ENCODE peak calls at places on chromosomes 1 and 21, in nine cellular contexts. S, N, F, D, O, G, Z, Q and M are unnamed samples.

GRCh38 chr1:180169641-180170155 is 15.0 kb downstream of the QSOX1 start:
- DNase-seq in Q (no peak), N (no peak), O (no peak), S (no peak), G (no peak), F (no peak), D (no peak), Z (no peak), M (no peak)

GRCh38 chr1:46191033-46191701 is 7.1 kb downstream of the POMGNT1 start:
- DNase-seq in S (no peak), Z (no peak), G (no peak), N (no peak), Q (no peak), D (no peak), F (no peak), O (no peak), M (no peak)

GRCh38 chr1:206635983-206636354 is 633 bp downstream of the DYRK3 start:
- DNase-seq in S (no peak), G (no peak), D (no peak), O (no peak), Q (no peak), Z (no peak), F (no peak), N (peak; percentile 30), M (no peak)

GRCh38 chr21:44989943-44990780 is 50.3 kb downstream of the SLX9 start:
- DNase-seq in S (no peak), F (no peak), Z (no peak), D (no peak), Q (no peak), O (no peak), G (no peak), N (no peak), M (no peak)

GRCh38 chr1:168379110-168379860 is 98.6 kb downstream of the TBX19 start:
- DNase-seq in Z (no peak), N (no peak), S (no peak), Q (no peak), F (no peak), O (no peak), D (no peak), G (peak; percentile 25), M (no peak)

GRCh38 chr1:241985787-241986186 is 13.1 kb downstream of the MAP1LC3C start:
- DNase-seq in D (peak; percentile 63), Q (no peak), F (peak; percentile 62), S (no peak), G (peak; percentile 45), Z (peak; percentile 0), N (peak; percentile 41), O (no peak), M (no peak)

GRCh38 chr1:44894591-44894990 is 51.5 kb upstream of the PTCH2 start:
- DNase-seq in S (no peak), Q (peak; percentile 61), G (peak; percentile 46), F (no peak), O (no peak), N (peak; percentile 74), D (no peak), Z (no peak), M (no peak)

GRCh38 chr1:193111641-193112090 is 6.5 kb upstream of the GLRX2 start:
- DNase-seq in N (peak; percentile 77), F (no peak), D (no peak), G (peak; percentile 91), S (no peak), Q (peak; percentile 36), Z (no peak), O (no peak), M (no peak)

GRCh38 chr1:89311757-89312156 is 39.1 kb upstream of the GBP5 start:
- DNase-seq in O (no peak), D (no peak), S (no peak), G (peak; percentile 18), N (no peak), F (no peak), Z (no peak), Q (no peak), M (no peak)

GRCh38 chr1:58858344-58858673 is 74.5 kb upstream of the JUN start:
- DNase-seq in O (peak; percentile 13), D (no peak), Q (no peak), F (no peak), Z (no peak), N (no peak), S (no peak), G (peak; percentile 54), M (no peak)

GRCh38 chr1:184567016-184567415 is 180.2 kb downstream of the C1orf21 start:
- DNase-seq in O (no peak), D (no peak), N (no peak), Q (no peak), F (no peak), S (no peak), G (no peak), Z (no peak), M (no peak)

GRCh38 chr1:5915587-5916571 is 76.3 kb downstream of the NPHP4 start:
- DNase-seq in D (peak; percentile 82), F (peak; percentile 74), G (peak; percentile 66), O (no peak), Q (peak; percentile 25), S (no peak), N (peak; percentile 72), Z (no peak), M (no peak)

GRCh38 chr1:168266644-168267186 is 14.0 kb upstream of the TBX19 start:
- DNase-seq in F (no peak), G (peak; percentile 16), Q (no peak), N (no peak), Z (no peak), O (no peak), S (no peak), D (no peak), M (no peak)

GRCh38 chr1:2379733-2380404 is 11.5 kb downstream of the MORN1 start:
- DNase-seq in Q (no peak), G (no peak), N (no peak), F (no peak), O (no peak), S (no peak), D (no peak), Z (no peak), M (no peak)

GRCh38 chr1:41158147-41158875 is 83.8 kb downstream of the SCMH1 start:
- DNase-seq in G (no peak), O (no peak), F (no peak), Q (no peak), S (no peak), Z (no peak), N (no peak), D (no peak), M (no peak)

GRCh38 chr1:24992124-24992760 is 62.2 kb upstream of the RUNX3 start:
- DNase-seq in D (no peak), F (no peak), O (no peak), Q (no peak), G (no peak), S (no peak), Z (no peak), N (no peak), M (no peak)

GRCh38 chr1:3042481-3042880 is 21.2 kb downstream of the ACTRT2 start:
- DNase-seq in Z (no peak), G (no peak), O (no peak), S (no peak), N (no peak), D (no peak), Q (no peak), F (no peak), M (no peak)

GRCh38 chr1:9872430-9873165 is 37.5 kb downstream of the CTNNBIP1 start:
- DNase-seq in G (peak; percentile 28), D (no peak), O (no peak), F (no peak), N (peak; percentile 45), S (no peak), Z (peak; percentile 30), Q (no peak), M (no peak)

GRCh38 chr1:69611316-69611715 is 43.6 kb downstream of the LRRC7 start:
- DNase-seq in O (no peak), S (no peak), N (no peak), D (no peak), F (no peak), G (no peak), Q (no peak), Z (no peak), M (no peak)

GRCh38 chr1:47618222-47618720 is 180.4 kb downstream of the FOXD2 start:
- DNase-seq in F (no peak), D (no peak), G (no peak), Z (no peak), S (no peak), N (no peak), Q (no peak), O (no peak), M (no peak)

GRCh38 chr1:228354390-228355320 is 52.0 kb downstream of the TRIM11 start:
- DNase-seq in O (no peak), G (no peak), D (no peak), Q (no peak), N (no peak), Z (no peak), S (no peak), F (no peak), M (no peak)

GRCh38 chr1:116817582-116818064 is 63.4 kb downstream of the CD2 start:
- DNase-seq in O (peak; percentile 63), G (peak; percentile 47), N (no peak), D (peak; percentile 63), S (peak; percentile 66), Z (no peak), Q (peak; percentile 52), F (peak; percentile 76), M (no peak)

GRCh38 chr1:34283142-34283541 is 106.4 kb downstream of the C1orf94 start:
- DNase-seq in O (no peak), Z (no peak), N (no peak), S (no peak), D (no peak), G (no peak), Q (no peak), F (no peak), M (no peak)